ENCODE peak calls at places on chromosomes 4 and X, in six cellular contexts. Z is mesothelial cell of epicardium; A is activated CD4-positive, alpha-beta T cell treated with anti-CD3 and anti-CD28 coated beads, Interleukin-2, amount 10 ng/mL, durations not matched to agents 7 days and 5 days; V is NCI-H510A; L is endodermal cell; G is GM23248. W is an unnamed sample.

GRCh38 chr4:150863456-150863855 is 151.6 kb downstream of the LRBA start:
- DNase-seq in L (no peak), Z (no peak), A (no peak), V (no peak), G (no peak), W (no peak)

GRCh38 chrX:149497626-149498025 is 7.5 kb downstream of the IDS start:
- DNase-seq in A (no peak), Z (no peak), V (no peak), G (peak), L (no peak), W (no peak)

GRCh38 chr4:68299492-68300457 is 50.1 kb downstream of the YTHDC1 start:
- DNase-seq in A (no peak), Z (no peak), V (no peak), G (no peak), L (no peak), W (no peak)

GRCh38 chr4:105990933-105991332 is 95.7 kb downstream of the NPNT start:
- DNase-seq in G (peak), A (no peak), V (no peak), Z (no peak), L (no peak), W (peak)

GRCh38 chr4:119647558-119647957 is 19.0 kb upstream of the PDE5A start:
- DNase-seq in V (no peak), L (no peak), G (peak), A (no peak), Z (no peak), W (no peak)

GRCh38 chrX:30992381-30992904 is 79.4 kb downstream of the FTHL17 start:
- DNase-seq in A (no peak), V (peak), L (no peak), Z (no peak), G (no peak), W (no peak)

GRCh38 chrX:1899841-1900240 is 285.0 kb downstream of the ASMT start:
- DNase-seq in G (no peak), Z (no peak), V (no peak), L (peak), A (no peak), W (no peak)

GRCh38 chr4:10117424-10118354 is 1.1 kb upstream of the WDR1 start:
- DNase-seq in Z (peak), L (peak), A (peak), V (no peak), G (peak), W (no peak)

GRCh38 chr4:147639388-147639787 is 22.2 kb downstream of the TMEM184C start:
- DNase-seq in V (no peak), A (no peak), G (peak), Z (no peak), L (no peak), W (no peak)

GRCh38 chr4:38071801-38072567 is 111.8 kb downstream of the PTTG2 start:
- DNase-seq in A (no peak), Z (no peak), V (no peak), L (no peak), G (no peak), W (no peak)

GRCh38 chr4:150828159-150828558 is 186.9 kb downstream of the LRBA start:
- DNase-seq in Z (no peak), L (no peak), V (no peak), A (peak), G (no peak), W (no peak)

GRCh38 chr4:93147524-93148212 is 680.9 kb upstream of the ATOH1 start:
- DNase-seq in Z (no peak), V (no peak), L (peak), G (no peak), A (no peak), W (no peak)

GRCh38 chr4:55765070-55765469 is 54.5 kb upstream of the EXOC1L start:
- DNase-seq in Z (no peak), V (no peak), L (no peak), A (no peak), G (no peak), W (no peak)

GRCh38 chr4:38046735-38047487 is 86.7 kb downstream of the PTTG2 start:
- DNase-seq in A (no peak), L (peak), G (no peak), Z (no peak), V (no peak), W (no peak)

GRCh38 chr4:146975535-146975934 is 29.9 kb upstream of the TTC29 start:
- DNase-seq in A (no peak), L (no peak), Z (no peak), G (no peak), V (peak), W (no peak)

GRCh38 chrX:2451456-2452316 is 49.1 kb downstream of the DHRSX start:
- DNase-seq in A (no peak), L (peak), V (no peak), G (peak), Z (no peak), W (no peak)

GRCh38 chr4:10180927-10181744 is 64.5 kb upstream of the WDR1 start:
- DNase-seq in Z (no peak), G (peak), L (no peak), A (peak), V (no peak), W (no peak)

GRCh38 chr4:120857312-120857711 is 65.2 kb downstream of the PRDM5 start:
- DNase-seq in G (peak), L (no peak), V (no peak), A (no peak), Z (no peak), W (no peak)

GRCh38 chr4:67879486-67879885 is 4.3 kb downstream of the TMPRSS11D start:
- DNase-seq in G (no peak), Z (no peak), A (no peak), L (no peak), V (no peak), W (no peak)

GRCh38 chr4:12692815-12693214 is 791.3 kb downstream of the RAB28 start:
- DNase-seq in L (no peak), V (no peak), Z (no peak), G (peak), A (no peak), W (no peak)

GRCh38 chrX:119343856-119344255 is 55.3 kb upstream of the SLC25A43 start:
- DNase-seq in G (peak), L (no peak), V (no peak), A (no peak), Z (no peak), W (no peak)

GRCh38 chr4:106618920-106619319 is 250.3 kb upstream of the GIMD1 start:
- DNase-seq in V (no peak), L (no peak), G (peak), A (no peak), Z (no peak), W (no peak)

GRCh38 chr4:173801876-173802713 is 272.1 kb upstream of the HAND2 start:
- DNase-seq in G (peak), L (no peak), Z (no peak), A (no peak), V (no peak), W (no peak)

GRCh38 chr4:40688446-40689095 is 58.9 kb upstream of the RBM47 start:
- DNase-seq in V (no peak), G (no peak), L (no peak), Z (no peak), A (peak), W (no peak)

GRCh38 chr4:65791111-65791806 is 121.0 kb upstream of the EPHA5 start:
- DNase-seq in G (no peak), V (no peak), A (no peak), Z (no peak), L (no peak), W (no peak)

GRCh38 chr4:15953625-15954024 is 9.3 kb downstream of the FGFBP2 start:
- DNase-seq in Z (no peak), L (no peak), V (no peak), G (no peak), A (no peak), W (no peak)

GRCh38 chr4:78584863-78585576 is 33.5 kb downstream of the ANXA3 start:
- DNase-seq in A (no peak), G (peak), V (no peak), L (no peak), Z (no peak), W (no peak)

GRCh38 chr4:81724925-81725329 is 253.2 kb upstream of the RASGEF1B start:
- DNase-seq in L (peak), V (peak), G (peak), A (peak), Z (no peak), W (peak)

GRCh38 chrX:78513996-78514745 is 145.0 kb downstream of the RTL3 start:
- DNase-seq in L (no peak), A (no peak), G (no peak), Z (no peak), V (no peak), W (no peak)

GRCh38 chr4:141654098-141654497 is 17.7 kb downstream of the IL15 start:
- DNase-seq in G (peak), V (no peak), L (peak), A (no peak), Z (no peak), W (peak)

GRCh38 chr4:15194520-15194919 is 192.2 kb downstream of the CPEB2 start:
- DNase-seq in G (no peak), V (no peak), L (no peak), A (no peak), Z (no peak), W (no peak)

GRCh38 chr4:54942735-54943134 is 182.7 kb downstream of the KDR start:
- DNase-seq in Z (no peak), G (no peak), A (peak), L (no peak), V (no peak), W (no peak)

GRCh38 chr4:174086829-174087799 is 196.4 kb downstream of the FBXO8 start:
- DNase-seq in L (no peak), V (no peak), A (no peak), Z (no peak), G (no peak), W (no peak)

GRCh38 chr4:148043990-148044645 is 312.2 kb downstream of the ARHGAP10 start:
- DNase-seq in Z (no peak), G (no peak), V (no peak), A (no peak), L (no peak), W (peak)

GRCh38 chrX:15930585-15930984 is 76.0 kb upstream of the AP1S2 start:
- DNase-seq in V (peak), A (no peak), Z (no peak), G (peak), L (no peak), W (no peak)

GRCh38 chr4:37549003-37549402 is 137.2 kb downstream of the RELL1 start:
- DNase-seq in Z (no peak), L (no peak), V (no peak), G (peak), A (no peak), W (no peak)

GRCh38 chr4:14333616-14334015 is 668.7 kb upstream of the CPEB2 start:
- DNase-seq in L (no peak), Z (no peak), V (no peak), G (no peak), A (no peak), W (no peak)

GRCh38 chrX:150227873-150228272 is 135.2 kb upstream of the MAMLD1 start:
- DNase-seq in A (no peak), V (no peak), G (no peak), Z (no peak), L (no peak), W (no peak)

GRCh38 chr4:39528056-39528465 is 822 bp upstream of the UGDH start:
- DNase-seq in V (no peak), A (no peak), L (no peak), Z (no peak), G (peak), W (no peak)

GRCh38 chr4:23022032-23022431 is 329.3 kb downstream of the GBA3 start:
- DNase-seq in V (no peak), A (no peak), L (peak), G (peak), Z (no peak), W (no peak)